ENCODE peak calls at places on chromosomes 12 and 14, in eight cellular contexts. E is keratinocyte, I is A549, V is tibial nerve, K is pancreas, F is suprapubic skin, A is right atrium auricular region, M is psoas muscle. C is an unnamed sample.

GRCh38 chr14:92540472-92541048 is 27.0 kb downstream of the RIN3 start:
- DNase-seq in V (peak), F (peak), I (peak), A (peak), M (peak), K (peak), E (peak), C (peak)

GRCh38 chr12:34151019-34151418 is 128.7 kb downstream of the ALG10 start:
- DNase-seq in E (no peak), A (no peak), V (no peak), F (no peak), K (no peak), M (no peak), I (no peak), C (no peak)

GRCh38 chr12:4139191-4139590 is 134.4 kb upstream of the CCND2 start:
- DNase-seq in K (no peak), I (no peak), V (no peak), M (no peak), A (no peak), E (no peak), F (no peak), C (no peak)

GRCh38 chr12:102232446-102232845 is 34.8 kb upstream of the PMCH start:
- DNase-seq in E (no peak), V (no peak), K (no peak), I (no peak), A (no peak), M (no peak), F (no peak), C (no peak)

GRCh38 chr14:51035611-51036192 is 59.2 kb downstream of the TRIM9 start:
- DNase-seq in E (no peak), F (no peak), I (peak), M (no peak), A (no peak), K (no peak), V (no peak), C (peak)

GRCh38 chr12:623865-624372 is 39.3 kb downstream of the NINJ2 start:
- DNase-seq in A (no peak), I (no peak), M (no peak), F (no peak), K (no peak), E (no peak), V (no peak), C (no peak)

GRCh38 chr12:50642035-50642451 is 121.9 kb upstream of the ATF1 start:
- DNase-seq in K (no peak), I (peak), F (no peak), M (no peak), A (no peak), V (no peak), E (no peak), C (peak)

GRCh38 chr14:67622675-67623074 is 3.0 kb downstream of the ARG2 start:
- DNase-seq in M (no peak), E (peak), F (no peak), V (no peak), A (no peak), I (peak), K (no peak), C (peak)

GRCh38 chr12:59646636-59647035 is 50.8 kb downstream of the SLC16A7 start:
- DNase-seq in K (no peak), F (no peak), I (no peak), M (no peak), A (no peak), V (no peak), E (no peak), C (no peak)

GRCh38 chr14:106039400-106039799 is 513.0 kb downstream of the TMEM121 start:
- DNase-seq in V (no peak), F (no peak), A (no peak), M (no peak), I (peak), K (peak), E (no peak), C (no peak)

GRCh38 chr14:74507085-74507484 is 13.5 kb downstream of the ISCA2 start:
- DNase-seq in K (no peak), E (no peak), M (no peak), F (no peak), I (no peak), A (no peak), V (no peak), C (no peak)

GRCh38 chr12:79643821-79644220 is 46.9 kb downstream of the PAWR start:
- DNase-seq in F (no peak), A (no peak), V (no peak), K (no peak), E (no peak), I (no peak), M (no peak), C (no peak)

GRCh38 chr12:56983386-56983785 is 23.0 kb downstream of the ZBTB39 start:
- DNase-seq in A (no peak), V (no peak), I (no peak), E (no peak), M (no peak), K (no peak), F (no peak), C (no peak)

GRCh38 chr12:108805136-108805535 is 52.2 kb downstream of the SSH1 start:
- DNase-seq in I (no peak), V (no peak), M (no peak), E (no peak), A (no peak), F (no peak), K (no peak), C (no peak)

GRCh38 chr14:32457213-32457920 is 128.3 kb downstream of the AKAP6 start:
- DNase-seq in A (peak), V (no peak), E (no peak), I (no peak), K (no peak), M (no peak), F (no peak), C (no peak)

GRCh38 chr12:58314610-58315009 is 373.2 kb downstream of the ATP23 start:
- DNase-seq in M (no peak), V (no peak), I (no peak), A (no peak), K (no peak), F (no peak), E (no peak), C (no peak)

GRCh38 chr12:119649202-119649808 is 18.6 kb upstream of the PRKAB1 start:
- DNase-seq in F (no peak), I (no peak), V (no peak), E (no peak), M (no peak), K (no peak), A (no peak), C (no peak)

GRCh38 chr12:23887055-23887835 is 62.2 kb downstream of the SOX5 start:
- DNase-seq in E (no peak), I (no peak), K (no peak), F (no peak), A (no peak), M (no peak), V (no peak), C (no peak)

GRCh38 chr12:58298793-58299192 is 357.4 kb downstream of the ATP23 start:
- DNase-seq in I (no peak), A (no peak), K (no peak), E (no peak), F (no peak), V (no peak), M (no peak), C (no peak)

GRCh38 chr12:42483534-42483857 is 106.0 kb downstream of the PRICKLE1 start:
- DNase-seq in K (peak), M (no peak), F (no peak), E (no peak), V (no peak), A (no peak), I (no peak), C (no peak)

GRCh38 chr12:22684526-22685118 is 59.7 kb downstream of the ETNK1 start:
- DNase-seq in K (no peak), I (peak), F (no peak), V (no peak), A (no peak), M (no peak), E (peak), C (no peak)

GRCh38 chr12:56119361-56119796 is 1.3 kb downstream of the ZC3H10 start:
- DNase-seq in A (peak), K (peak), E (no peak), V (no peak), M (peak), I (peak), F (peak), C (peak)

GRCh38 chr12:76266797-76267196 is 81.4 kb downstream of the BBS10 start:
- DNase-seq in V (peak), A (peak), K (no peak), M (peak), I (peak), E (peak), F (no peak), C (peak)

GRCh38 chr14:53696217-53696965 is 260.2 kb downstream of the BMP4 start:
- DNase-seq in A (no peak), M (no peak), E (no peak), V (no peak), I (peak), F (no peak), K (no peak), C (no peak)

GRCh38 chr12:54153586-54153985 is 35.2 kb downstream of the SMUG1 start:
- DNase-seq in I (no peak), K (no peak), A (no peak), E (no peak), M (no peak), V (no peak), F (no peak), C (no peak)

GRCh38 chr12:130076752-130077151 is 85.5 kb upstream of the FZD10 start:
- DNase-seq in A (no peak), V (no peak), E (no peak), I (no peak), F (no peak), M (no peak), K (no peak), C (no peak)

GRCh38 chr12:24997970-24998582 is 49.2 kb upstream of the BCAT1 start:
- DNase-seq in K (no peak), F (no peak), E (peak), M (no peak), V (no peak), A (no peak), I (no peak), C (no peak)

GRCh38 chr14:35159742-35160409 is 37.5 kb downstream of the PRORP start:
- DNase-seq in K (no peak), E (peak), F (no peak), M (no peak), A (no peak), I (peak), V (no peak), C (peak)

GRCh38 chr14:77154421-77154820 is 12.8 kb upstream of the ZDHHC22 start:
- DNase-seq in A (peak), M (no peak), K (no peak), F (peak), V (no peak), I (no peak), E (no peak), C (no peak)

GRCh38 chr12:107884769-107885694 is 110.5 kb downstream of the ASCL4 start:
- DNase-seq in I (peak), M (peak), V (no peak), K (peak), E (no peak), A (peak), F (no peak), C (no peak)

GRCh38 chr12:100413006-100413405 is 56.1 kb downstream of the SLC17A8 start:
- DNase-seq in M (no peak), E (no peak), A (no peak), V (no peak), F (no peak), K (no peak), I (no peak), C (no peak)

GRCh38 chr14:32991706-32992105 is 53.0 kb downstream of the NPAS3 start:
- DNase-seq in A (no peak), E (no peak), M (no peak), I (no peak), F (no peak), V (no peak), K (no peak), C (no peak)

GRCh38 chr14:55802986-55803431 is 223.0 kb downstream of the KTN1 start:
- DNase-seq in F (no peak), K (no peak), V (no peak), E (peak), M (no peak), I (peak), A (no peak), C (peak)

GRCh38 chr12:45166056-45166455 is 49.8 kb upstream of the ANO6 start:
- DNase-seq in M (no peak), K (no peak), F (no peak), I (no peak), V (no peak), A (no peak), E (no peak), C (no peak)

GRCh38 chr14:21313512-21313911 is 33.6 kb downstream of the RPGRIP1 start:
- DNase-seq in E (no peak), K (no peak), M (no peak), I (no peak), A (no peak), V (no peak), F (no peak), C (no peak)

GRCh38 chr12:104275689-104276088 is 27.9 kb upstream of the EID3 start:
- DNase-seq in A (no peak), M (no peak), V (no peak), I (peak), E (no peak), K (no peak), F (no peak), C (no peak)

GRCh38 chr12:104274811-104275210 is 28.7 kb upstream of the EID3 start:
- DNase-seq in I (no peak), K (no peak), V (no peak), F (no peak), A (no peak), E (no peak), M (no peak), C (no peak)

GRCh38 chr12:104276192-104277131 is 27.1 kb upstream of the EID3 start:
- DNase-seq in F (no peak), A (no peak), E (no peak), V (no peak), M (no peak), K (no peak), I (peak), C (no peak)

GRCh38 chr12:104272938-104273337 is 30.6 kb upstream of the EID3 start:
- DNase-seq in A (no peak), E (no peak), I (no peak), M (no peak), V (no peak), F (no peak), K (no peak), C (no peak)

DNA sequence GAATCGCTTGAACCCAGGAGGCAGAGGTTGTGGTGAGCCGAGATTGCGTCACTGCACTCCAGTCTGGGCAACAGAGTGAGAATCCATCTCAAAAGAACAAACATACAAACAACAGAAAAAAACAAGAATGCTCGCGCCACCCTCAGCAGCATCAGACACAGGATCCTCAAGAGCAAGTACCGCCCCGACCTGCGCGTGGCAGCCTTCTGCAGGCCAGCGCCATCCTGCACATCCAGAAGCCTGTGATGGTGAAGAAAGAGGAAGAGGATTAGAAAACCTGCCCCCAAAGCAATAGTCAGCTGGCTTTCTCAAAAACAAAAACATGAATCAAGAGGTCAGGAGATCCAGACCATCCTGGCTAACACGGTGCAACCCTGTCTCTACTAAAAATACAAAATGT is 30.0 kb upstream of the EID3 start:
- DNase-seq in K (no peak), F (no peak), M (no peak), A (no peak), V (no peak), E (no peak), I (no peak), C (no peak)
- H3K27ac ChIP-seq in K (no peak), F (no peak), M (no peak), A (no peak), V (no peak), E (no peak), I (peak), C (no peak)

GRCh38 chr14:59148334-59148900 is 40.0 kb upstream of the DAAM1 start:
- DNase-seq in M (no peak), K (no peak), V (no peak), A (no peak), F (no peak), I (no peak), E (no peak), C (no peak)
- H3K27ac ChIP-seq in M (no peak), K (no peak), V (no peak), A (no peak), F (no peak), I (no peak), E (no peak), C (no peak)

GRCh38 chr12:89862511-89863331 is 154.1 kb upstream of the ATP2B1 start:
- DNase-seq in F (no peak), M (no peak), E (no peak), K (no peak), I (no peak), A (no peak), V (no peak), C (no peak)
- H3K27ac ChIP-seq in F (peak), M (peak), E (no peak), K (peak), I (peak), A (peak), V (peak), C (no peak)

DNA sequence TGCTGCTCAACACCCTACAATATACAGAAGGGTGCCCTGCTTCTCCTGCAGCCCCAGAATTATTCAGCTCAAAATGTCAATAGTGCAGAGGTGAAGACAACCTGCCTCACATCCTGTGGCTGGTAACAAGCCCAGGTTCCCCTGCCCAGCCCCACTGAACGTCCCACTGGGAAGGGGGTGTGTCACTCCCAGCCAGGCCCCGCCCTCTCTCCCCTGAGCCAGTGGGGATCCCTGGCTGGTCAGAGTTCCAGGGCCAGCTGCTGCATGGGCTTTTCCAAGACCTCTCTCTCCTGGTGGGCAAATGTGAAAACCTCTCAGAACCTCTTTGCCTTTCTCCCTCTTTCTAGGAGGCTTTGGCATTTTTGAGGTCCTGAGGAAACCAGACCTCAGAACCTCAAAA is 13.7 kb upstream of the LHX5 start:
- DNase-seq in K (no peak), F (no peak), A (no peak), I (no peak), M (no peak), E (no peak), V (no peak), C (no peak)
- H3K27ac ChIP-seq in K (no peak), F (no peak), A (no peak), I (no peak), M (no peak), E (no peak), V (no peak), C (no peak)

C was measured in epithelial cell of prostate.